ENCODE peak calls at places on chromosomes 2 and 18, in seven cellular contexts. P is IMR-90, L is neuronal stem cell, G is H9, V is H1, Y is mesenchymal stem cell, T is trophoblast cell. O is an unnamed sample.

GRCh38 chr18:59606193-59607175 is 90.7 kb downstream of the CCBE1 start:
- DNase-seq in P (peak; percentile 89), Y (peak; percentile 66), V (no peak), L (no peak), G (no peak), T (peak; percentile 90), O (peak; percentile 59)

GRCh38 chr2:220246356-220246755 is 618.9 kb downstream of the SLC4A3 start:
- DNase-seq in T (no peak), P (peak; percentile 8), Y (no peak), L (no peak), V (no peak), G (no peak), O (no peak)

GRCh38 chr2:67845557-67846114 is 217.2 kb downstream of the C1D start:
- DNase-seq in V (no peak), G (no peak), L (peak; percentile 2), T (no peak), Y (no peak), P (peak; percentile 36), O (no peak)

GRCh38 chr18:76274470-76275289 is 220.4 kb downstream of the ZNF516 start:
- DNase-seq in G (peak; percentile 77), Y (no peak), P (no peak), T (no peak), L (peak; percentile 40), V (no peak), O (peak; percentile 71)

GRCh38 chr18:27707201-27707600 is 469.7 kb downstream of the CDH2 start:
- DNase-seq in T (no peak), V (no peak), P (no peak), G (no peak), Y (no peak), L (no peak), O (no peak)

GRCh38 chr2:54634564-54635511 is 88.6 kb upstream of the EML6 start:
- DNase-seq in G (no peak), Y (peak; percentile 88), L (no peak), P (peak; percentile 84), V (no peak), T (no peak), O (peak; percentile 63)

GRCh38 chr2:177852389-177852788 is 220.2 kb downstream of the PDE11A start:
- DNase-seq in G (no peak), Y (no peak), P (no peak), L (peak; percentile 69), T (no peak), V (no peak), O (peak; percentile 88)

GRCh38 chr2:128734521-128735295 is 416.0 kb upstream of the HS6ST1 start:
- DNase-seq in Y (peak; percentile 92), L (no peak), G (peak; percentile 67), V (peak; percentile 67), P (peak; percentile 29), T (peak; percentile 75), O (peak; percentile 59)

GRCh38 chr18:5993938-5994337 is 98.6 kb upstream of the TMEM200C start:
- DNase-seq in G (peak; percentile 25), T (no peak), V (no peak), L (no peak), Y (no peak), P (no peak), O (no peak)

GRCh38 chr18:49901862-49902340 is 88.6 kb upstream of the ACAA2 start:
- DNase-seq in V (no peak), L (no peak), P (no peak), Y (no peak), T (no peak), G (no peak), O (no peak)

GRCh38 chr2:190820416-190820815 is 60.2 kb upstream of the GLS start:
- DNase-seq in T (no peak), V (no peak), G (no peak), Y (no peak), P (no peak), L (no peak), O (no peak)

GRCh38 chr2:216653093-216653799 is 20.0 kb downstream of the IGFBP2 start:
- DNase-seq in V (no peak), T (peak; percentile 23), Y (no peak), L (no peak), G (no peak), P (no peak), O (no peak)

GRCh38 chr2:236236559-236237450 is 27.4 kb downstream of the ASB18 start:
- DNase-seq in T (no peak), G (no peak), Y (no peak), L (no peak), V (peak; percentile 43), P (no peak), O (peak; percentile 6)

GRCh38 chr2:196677404-196677803 is 37.9 kb downstream of the CCDC150 start:
- DNase-seq in Y (peak; percentile 46), L (no peak), T (no peak), G (no peak), P (peak; percentile 77), V (no peak), O (peak; percentile 20)

GRCh38 chr2:150491943-150492342 is 4.5 kb upstream of the RND3 start:
- DNase-seq in T (no peak), G (no peak), Y (peak; percentile 53), P (peak; percentile 80), V (no peak), L (no peak), O (no peak)

GRCh38 chr18:32470713-32471633 is at the start of gene GAREM1:
- DNase-seq in P (peak; percentile 98), L (peak; percentile 94), T (peak; percentile 99), G (peak; percentile 94), Y (peak; percentile 99), V (peak; percentile 91), O (peak; percentile 98)

GRCh38 chr2:138252587-138252986 is 249.0 kb upstream of the SPOPL start:
- DNase-seq in T (no peak), P (no peak), Y (no peak), L (no peak), V (no peak), G (no peak), O (no peak)

GRCh38 chr2:235964787-235965390 is 203.3 kb downstream of the GBX2 start:
- DNase-seq in Y (no peak), G (peak; percentile 23), T (no peak), P (no peak), L (no peak), V (no peak), O (no peak)

GRCh38 chr2:218260742-218261423 is at the start of gene GPBAR1:
- DNase-seq in Y (peak; percentile 37), V (peak; percentile 75), L (no peak), T (no peak), G (peak; percentile 87), P (no peak), O (peak; percentile 71)
- H2BK5ac ChIP-seq in Y (no peak within 1 kb of the TSS), V (peak within 1 kb of the TSS; percentile 49), L (no peak within 1 kb of the TSS), T (peak within 1 kb of the TSS; percentile 41), G (no peak within 1 kb of the TSS), P (no peak within 1 kb of the TSS), O (no peak within 1 kb of the TSS)

DNA sequence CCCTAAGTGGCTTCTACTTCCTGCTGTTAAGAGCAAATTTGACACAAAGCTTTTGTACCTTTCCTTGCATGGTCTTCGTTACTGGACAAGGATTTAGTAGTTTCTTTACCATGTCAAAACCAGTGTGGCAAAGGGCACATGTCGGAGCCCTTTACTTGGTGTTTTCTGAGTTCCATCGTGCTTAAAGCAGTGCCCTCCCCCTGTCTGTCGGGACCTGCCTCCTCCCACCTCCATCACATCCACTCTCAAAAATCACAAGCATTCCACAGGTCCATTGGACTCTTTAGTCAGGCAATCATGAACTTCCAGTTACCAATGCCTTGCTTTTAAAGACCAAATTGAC is 763 bp downstream of the CCDC141 start:
- DNase-seq in P (no peak), V (no peak), Y (peak; percentile 5), L (no peak), T (peak; percentile 10), G (no peak), O (peak; percentile 28)
- H2BK5ac ChIP-seq in P (no peak overlapping the region), V (no peak overlapping the region), Y (no peak overlapping the region), L (no peak overlapping the region), T (no peak overlapping the region), G (no peak overlapping the region), O (no peak overlapping the region)

GRCh38 chr2:240527153-240527750 is 30.5 kb downstream of the ANKMY1 start:
- DNase-seq in Y (no peak), T (no peak), V (no peak), G (no peak), P (no peak), L (no peak), O (no peak)
- H2BK5ac ChIP-seq in Y (no peak overlapping the region), T (no peak overlapping the region), V (no peak overlapping the region), G (no peak overlapping the region), P (peak overlapping the region; percentile 26), L (no peak overlapping the region), O (no peak overlapping the region)

DNA sequence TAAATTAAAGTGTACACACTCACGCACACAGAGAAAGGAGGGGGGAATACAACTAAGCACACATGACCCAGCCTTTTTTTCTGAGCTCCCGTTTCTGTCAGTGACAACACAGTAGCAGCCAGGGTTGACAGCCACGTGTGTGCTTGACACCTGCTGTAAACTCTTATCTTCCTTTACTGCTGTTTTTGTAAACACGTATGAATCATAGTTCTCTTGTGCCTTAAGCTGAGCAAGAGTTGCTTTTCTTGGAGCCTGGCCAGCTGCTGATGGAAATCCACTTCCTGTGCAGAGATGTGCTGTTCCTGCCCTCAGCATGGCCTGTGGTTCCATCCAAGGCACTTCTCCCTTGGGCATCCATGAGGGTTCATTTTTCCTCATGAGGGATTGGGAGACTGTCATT is 561.9 kb downstream of the GALR1 start:
- DNase-seq in T (no peak), V (no peak), L (no peak), G (no peak), Y (no peak), P (no peak), O (no peak)
- H2BK5ac ChIP-seq in T (no peak overlapping the region), V (no peak overlapping the region), L (no peak overlapping the region), G (no peak overlapping the region), Y (no peak overlapping the region), P (no peak overlapping the region), O (no peak overlapping the region)

GRCh38 chr2:63408530-63408929 is 179.7 kb downstream of the WDPCP start:
- DNase-seq in V (no peak), L (no peak), G (no peak), Y (no peak), P (no peak), T (no peak), O (no peak)
- H2BK5ac ChIP-seq in V (peak overlapping the region; percentile 61), L (no peak overlapping the region), G (no peak overlapping the region), Y (no peak overlapping the region), P (no peak overlapping the region), T (no peak overlapping the region), O (no peak overlapping the region)

DNA sequence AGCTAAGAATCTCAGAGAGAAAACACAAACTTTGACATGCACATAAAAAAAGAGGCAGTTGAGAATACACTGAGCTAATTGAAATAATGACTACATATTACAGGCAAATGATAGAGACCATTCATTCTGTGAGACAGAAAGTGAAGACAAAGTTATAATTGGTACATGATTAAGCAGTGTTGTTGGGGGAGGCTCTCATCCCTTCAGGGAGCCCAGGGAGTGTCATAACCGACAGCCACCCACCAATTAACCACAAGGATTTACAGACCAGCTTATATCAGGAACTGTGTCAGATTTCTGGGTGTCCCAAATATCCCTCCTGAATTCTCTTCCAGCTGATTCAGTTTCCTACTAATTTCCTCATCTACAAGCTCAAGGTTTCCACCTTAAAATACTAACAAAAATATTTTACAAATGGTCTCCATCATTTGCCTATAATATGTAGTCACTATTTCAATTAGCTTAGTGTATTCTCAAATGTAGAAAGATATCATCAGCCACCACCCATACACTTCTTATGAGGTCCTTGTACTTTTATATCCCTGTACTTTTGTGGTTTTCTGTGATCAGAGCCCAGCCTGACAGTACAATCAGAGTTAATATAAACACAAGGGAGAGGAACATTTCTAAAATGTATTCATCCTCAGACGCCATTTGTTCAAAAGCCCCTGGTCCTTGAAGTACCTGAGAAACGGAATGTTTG is 362.1 kb upstream of the ACVR2A start:
- DNase-seq in L (no peak), P (no peak), Y (no peak), G (no peak), T (no peak), V (no peak), O (no peak)
- H2BK5ac ChIP-seq in L (no peak overlapping the region), P (no peak overlapping the region), Y (no peak overlapping the region), G (no peak overlapping the region), T (no peak overlapping the region), V (no peak overlapping the region), O (no peak overlapping the region)